ENCODE peak calls at places on chromosomes 3 and 15, in eight cellular contexts. R is BJ, Q is IMR-90, A is gastrocnemius medialis, L is ascending aorta, D is heart left ventricle, M is cardiac muscle cell, V is tibial artery. Y is an unnamed sample. For H3K36me3, the result is how much of the 10 kb centered on the place peaks cover.

GRCh38 chr3:10945683-10946287 is 46.8 kb upstream of the SLC6A1 start:
- DNase-seq in Q (peak), L (no peak), D (peak), M (peak), A (peak), V (no peak), R (no peak), Y (no peak)

GRCh38 chr15:100457201-100457600 is 71.5 kb downstream of the CERS3 start:
- DNase-seq in V (no peak), L (no peak), A (no peak), R (no peak), D (no peak), Q (peak), M (peak), Y (no peak)

GRCh38 chr3:70979983-70980645 is 603.4 kb downstream of the FOXP1 start:
- DNase-seq in Q (peak), L (no peak), D (no peak), M (no peak), R (no peak), V (no peak), A (no peak), Y (no peak)

GRCh38 chr3:58052373-58053273 is 44.4 kb downstream of the FLNB start:
- DNase-seq in Q (peak), M (peak), V (peak), D (peak), R (peak), A (peak), L (peak), Y (peak)

GRCh38 chr3:129650256-129650872 is 43.9 kb upstream of the PLXND1 start:
- DNase-seq in R (peak), D (peak), A (peak), V (peak), L (peak), M (peak), Q (peak), Y (peak)

GRCh38 chr3:197026481-197026866 is 3.1 kb downstream of the MELTF start:
- DNase-seq in R (no peak), D (no peak), M (no peak), L (no peak), Q (no peak), V (peak), A (no peak), Y (no peak)

GRCh38 chr3:40780341-40780800 is 255.6 kb downstream of the ZNF621 start:
- DNase-seq in V (peak), M (peak), R (no peak), Q (no peak), D (peak), L (peak), A (peak), Y (peak)

GRCh38 chr3:106609666-106610301 is 741.0 kb upstream of the CBLB start:
- DNase-seq in A (peak), R (peak), M (peak), Q (peak), L (peak), D (peak), V (peak), Y (no peak)

GRCh38 chr3:42556089-42556632 is 25.6 kb downstream of the SEC22C start:
- DNase-seq in L (no peak), V (no peak), R (no peak), D (no peak), A (no peak), M (no peak), Q (no peak), Y (no peak)

GRCh38 chr3:67006460-67006859 is 8.4 kb downstream of the KBTBD8 start:
- DNase-seq in V (no peak), A (no peak), M (peak), D (no peak), Q (peak), L (no peak), R (no peak), Y (no peak)

GRCh38 chr3:45881031-45882022 is 5.0 kb upstream of the CCR9 start:
- DNase-seq in Q (peak), R (no peak), A (no peak), M (peak), D (no peak), L (no peak), V (no peak), Y (no peak)

GRCh38 chr3:72567474-72567873 is 280.8 kb downstream of the SHQ1 start:
- DNase-seq in A (no peak), M (no peak), Q (no peak), L (no peak), V (no peak), R (no peak), D (no peak), Y (no peak)
- H3K36me3 ChIP-seq in A (under half), M (under half), Q (under half), L (under half), V (under half), R (under half), D (under half), Y (under half)

DNA sequence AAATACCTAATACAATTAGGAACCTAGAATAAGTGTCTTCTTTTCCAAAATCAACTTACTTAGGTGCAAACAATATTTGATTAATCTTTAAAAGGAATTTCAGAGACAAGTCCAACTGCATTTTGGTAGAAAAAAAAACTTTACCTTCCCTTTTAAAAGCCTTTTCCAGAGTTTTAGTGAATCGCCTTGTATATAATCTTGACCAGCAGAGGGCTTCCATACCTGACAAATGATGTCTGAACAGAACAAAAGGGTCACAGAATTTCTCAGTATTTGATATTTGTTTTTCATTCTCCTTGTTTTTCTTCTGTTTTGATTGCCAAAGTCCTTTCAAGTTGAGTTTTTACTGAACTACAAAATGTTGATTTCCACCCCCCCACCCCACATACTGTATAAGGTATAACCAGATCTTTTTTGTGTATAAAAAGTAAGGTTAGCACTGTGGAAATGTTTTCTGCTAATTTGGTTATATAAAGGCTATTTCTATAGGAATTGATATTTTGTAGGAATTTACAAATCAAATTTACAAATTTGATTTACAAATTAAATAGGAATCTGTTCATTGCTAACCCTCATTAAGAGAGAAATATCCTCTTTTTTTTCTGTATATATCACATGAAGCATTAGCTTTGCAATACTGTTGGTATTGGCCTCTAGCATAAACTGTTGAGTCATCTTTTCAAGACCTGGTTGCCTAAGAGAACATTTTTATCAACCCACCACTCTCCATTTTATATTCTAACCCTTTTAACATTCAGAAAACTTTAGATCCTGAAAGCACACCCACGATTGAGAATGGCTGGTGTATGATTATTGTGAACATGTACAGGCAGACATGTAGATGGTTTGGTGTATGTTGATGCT is 464.1 kb upstream of the RARB start:
- DNase-seq in Q (peak), D (no peak), M (peak), V (no peak), R (no peak), A (no peak), L (no peak), Y (no peak)
- TF ChIP-seq CTCF in Q (peak), D (peak), M (peak), V (peak), R (peak), A (peak), L (peak), Y (peak)

GRCh38 chr15:43046484-43046883 is 59.4 kb downstream of the UBR1 start:
- DNase-seq in V (no peak), L (no peak), A (no peak), M (no peak), R (no peak), Q (no peak), D (no peak), Y (no peak)
- H3K36me3 ChIP-seq in V (half or more), L (under half), A (under half), M (half or more), R (under half), Q (under half), D (under half), Y (half or more)

GRCh38 chr15:90859234-90860131 is 8.9 kb upstream of the FURIN start:
- DNase-seq in M (peak), L (no peak), A (no peak), V (no peak), Q (no peak), D (no peak), R (no peak), Y (no peak)
- TF ChIP-seq CTCF in M (no peak), L (no peak), A (no peak), V (no peak), Q (no peak), D (no peak), R (no peak), Y (no peak)

GRCh38 chr3:194405756-194406155 is 6.7 kb upstream of the GP5 start:
- DNase-seq in R (no peak), D (no peak), M (no peak), V (no peak), A (no peak), Q (peak), L (no peak), Y (no peak)

GRCh38 chr3:194404365-194405140 is 5.5 kb upstream of the GP5 start:
- DNase-seq in M (peak), V (no peak), Q (peak), D (no peak), R (no peak), A (no peak), L (no peak), Y (no peak)

GRCh38 chr3:194401815-194402461 is 2.9 kb upstream of the GP5 start:
- DNase-seq in D (no peak), M (no peak), V (peak), L (no peak), R (no peak), A (no peak), Q (no peak), Y (no peak)

DNA sequence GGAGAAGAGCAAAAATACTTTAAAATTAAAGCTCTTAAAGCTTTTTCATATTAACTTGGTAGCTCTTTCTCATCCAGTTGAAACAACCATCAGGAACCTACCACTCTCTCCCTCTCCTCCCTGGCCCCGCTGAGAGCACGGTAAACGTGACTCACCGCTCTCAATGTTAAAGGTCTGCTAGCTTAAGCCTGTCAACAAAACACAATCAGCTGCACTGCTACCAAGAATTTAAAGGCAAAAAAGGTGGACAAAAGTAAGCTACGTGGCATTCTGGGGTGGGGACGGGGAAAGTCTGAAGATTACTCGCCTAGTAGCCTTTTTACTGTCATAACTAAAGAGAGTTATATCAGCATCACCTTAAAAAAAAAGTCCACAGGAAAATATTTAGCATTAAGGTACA is 8.4 kb upstream of the GP5 start:
- DNase-seq in M (peak), L (no peak), V (no peak), Q (peak), R (no peak), A (no peak), D (no peak), Y (no peak)
- H3K36me3 ChIP-seq in M (under half), L (under half), V (half or more), Q (under half), R (under half), A (under half), D (under half), Y (half or more)

Y was measured in left lung.